ENCODE peak calls at places on chromosomes 13 and 19, in eight cellular contexts. U, B, N, W, K, O, V and I are unnamed samples.

GRCh38 chr13:59673301-59673700 is 490.4 kb downstream of the DIAPH3 start:
- DNase-seq in U (no peak), W (no peak), V (no peak), B (no peak), O (no peak), K (no peak), N (no peak), I (no peak)

GRCh38 chr19:43610493-43610892 is 1.4 kb upstream of the SRRM5 start:
- DNase-seq in V (no peak), U (no peak), W (no peak), N (no peak), O (no peak), K (no peak), B (no peak), I (no peak)

GRCh38 chr19:37929512-37929911 is 22.5 kb downstream of the SIPA1L3 start:
- DNase-seq in B (no peak), V (no peak), U (no peak), K (no peak), N (no peak), W (no peak), O (no peak), I (no peak)

GRCh38 chr13:70568571-70568970 is 460.3 kb upstream of the KLHL1 start:
- DNase-seq in W (no peak), V (no peak), K (peak; percentile 5), B (peak; percentile 47), U (no peak), O (no peak), N (no peak), I (peak; percentile 64)

GRCh38 chr13:32863596-32863995 is 152.6 kb upstream of the KL start:
- DNase-seq in U (no peak), K (no peak), N (no peak), W (no peak), B (no peak), V (no peak), O (peak; percentile 19), I (no peak)

GRCh38 chr19:3743486-3743885 is 18.0 kb downstream of the APBA3 start:
- DNase-seq in W (no peak), B (no peak), N (no peak), V (no peak), U (no peak), O (no peak), K (peak; percentile 68), I (peak; percentile 59)

GRCh38 chr19:50332264-50333038 is 3.3 kb upstream of the KCNC3 start:
- DNase-seq in U (no peak), K (no peak), V (peak; percentile 46), N (no peak), O (peak; percentile 73), B (no peak), W (no peak), I (no peak)

GRCh38 chr13:81872581-81872980 is 1531.7 kb upstream of the SPRY2 start:
- DNase-seq in O (no peak), W (no peak), K (no peak), N (no peak), V (no peak), U (no peak), B (peak; percentile 11), I (peak; percentile 44)

GRCh38 chr13:69324109-69324886 is 783.3 kb upstream of the ATXN8OS start:
- DNase-seq in N (peak; percentile 26), W (no peak), V (no peak), U (no peak), K (no peak), B (peak; percentile 45), O (no peak), I (peak; percentile 31)

GRCh38 chr13:35917252-35917941 is 213.8 kb downstream of the DCLK1 start:
- DNase-seq in K (no peak), W (no peak), U (no peak), V (no peak), N (no peak), O (no peak), B (no peak), I (no peak)

GRCh38 chr13:51397262-51397933 is 55.4 kb downstream of the INTS6 start:
- DNase-seq in K (no peak), N (no peak), U (no peak), V (no peak), W (no peak), B (no peak), O (no peak), I (peak; percentile 6)